ENCODE peak calls at places on chromosomes 13 and 19, in four cellular contexts. H, O, I and C are unnamed samples.
A peak's percentile ranks its signal among the peaks of the same experiment; 100 is the strongest.

GRCh38 chr13:53340505-53341143 is 312.0 kb downstream of the OLFM4 start:
- DNase-seq in H (no peak), O (no peak), I (no peak), C (no peak)

GRCh38 chr13:111122631-111123030 is 7.5 kb downstream of the ARHGEF7 start:
- DNase-seq in H (no peak), O (no peak), I (no peak), C (no peak)

GRCh38 chr13:36130542-36131214 is 504 bp downstream of the DCLK1 start:
- DNase-seq in H (no peak), O (no peak), I (no peak), C (peak; percentile 37)

GRCh38 chr13:59978862-59979261 is 184.9 kb downstream of the DIAPH3 start:
- DNase-seq in H (no peak), O (no peak), I (no peak), C (no peak)

GRCh38 chr19:43435775-43436174 is 21.1 kb downstream of the TEX101 start:
- DNase-seq in H (no peak), O (no peak), I (no peak), C (no peak)

GRCh38 chr13:30738526-30738925 is 3.2 kb downstream of the ALOX5AP start:
- DNase-seq in H (no peak), O (no peak), I (no peak), C (no peak)

GRCh38 chr19:11268783-11269267 is 6.5 kb upstream of the DOCK6 start:
- DNase-seq in H (peak; percentile 60), O (no peak), I (peak; percentile 62), C (no peak)

GRCh38 chr19:49601482-49602038 is 10.6 kb downstream of the PRR12 start:
- DNase-seq in H (no peak), O (no peak), I (no peak), C (no peak)

GRCh38 chr13:25375727-25376358 is 4.1 kb downstream of the ATP8A2 start:
- DNase-seq in H (peak; percentile 42), O (no peak), I (peak; percentile 59), C (peak; percentile 48)

GRCh38 chr13:113544896-113545295 is 39.7 kb upstream of the TFDP1 start:
- DNase-seq in H (no peak), O (no peak), I (no peak), C (no peak)

GRCh38 chr19:18225355-18225701 is 910 bp downstream of the PDE4C start:
- DNase-seq in H (no peak), O (no peak), I (no peak), C (no peak)
- TF ChIP-seq FOXK2 in H (no peak), O (no peak), I (no peak), C (no peak)

GRCh38 chr19:46353730-46354528 is 7.0 kb downstream of the PPP5C start:
- DNase-seq in H (no peak), O (no peak), I (no peak), C (no peak)

GRCh38 chr19:46350758-46351159 is 3.9 kb downstream of the PPP5C start:
- DNase-seq in H (no peak), O (peak; percentile 51), I (no peak), C (no peak)

GRCh38 chr19:46349311-46349993 is 2.6 kb downstream of the PPP5C start:
- DNase-seq in H (no peak), O (no peak), I (no peak), C (no peak)

GRCh38 chr19:46350029-46350757 is 3.3 kb downstream of the PPP5C start:
- DNase-seq in H (no peak), O (no peak), I (peak; percentile 28), C (no peak)

GRCh38 chr19:46351241-46352041 is 4.6 kb downstream of the PPP5C start:
- DNase-seq in H (no peak), O (no peak), I (no peak), C (no peak)
- TF ChIP-seq FOXK2 in H (no peak), O (no peak), I (no peak), C (no peak)

GRCh38 chr13:45492538-45492937 is 27.8 kb downstream of the COG3 start:
- DNase-seq in H (no peak), O (no peak), I (no peak), C (no peak)

GRCh38 chr13:45490068-45490467 is 25.3 kb downstream of the COG3 start:
- DNase-seq in H (peak; percentile 25), O (no peak), I (peak; percentile 7), C (no peak)
- TF ChIP-seq FOXK2 in H (no peak), O (no peak), I (no peak), C (no peak)

DNA sequence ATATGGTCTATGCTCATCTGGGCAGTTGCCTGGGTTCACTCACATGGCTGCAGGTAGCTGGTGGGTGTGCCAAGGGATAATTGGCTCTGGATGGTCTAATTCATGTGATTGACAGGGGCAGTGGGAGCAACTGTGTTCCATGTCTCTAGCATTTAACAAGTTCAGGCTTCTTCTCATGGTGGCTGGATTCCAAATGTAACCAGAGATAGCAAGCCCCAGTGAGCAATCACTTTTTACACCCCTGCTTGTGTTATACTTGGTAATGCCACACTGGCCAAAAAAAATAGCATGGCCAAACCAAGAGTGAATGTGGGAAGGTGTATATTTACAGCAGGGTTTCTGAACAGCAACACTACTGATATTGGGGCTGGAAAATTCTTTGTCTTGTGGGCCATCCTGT is 89.6 kb upstream of the TNFSF11 start:
- DNase-seq in H (no peak), O (no peak), I (no peak), C (no peak)
- TF ChIP-seq FOXK2 in H (no peak), O (no peak), I (no peak), C (no peak)

DNA sequence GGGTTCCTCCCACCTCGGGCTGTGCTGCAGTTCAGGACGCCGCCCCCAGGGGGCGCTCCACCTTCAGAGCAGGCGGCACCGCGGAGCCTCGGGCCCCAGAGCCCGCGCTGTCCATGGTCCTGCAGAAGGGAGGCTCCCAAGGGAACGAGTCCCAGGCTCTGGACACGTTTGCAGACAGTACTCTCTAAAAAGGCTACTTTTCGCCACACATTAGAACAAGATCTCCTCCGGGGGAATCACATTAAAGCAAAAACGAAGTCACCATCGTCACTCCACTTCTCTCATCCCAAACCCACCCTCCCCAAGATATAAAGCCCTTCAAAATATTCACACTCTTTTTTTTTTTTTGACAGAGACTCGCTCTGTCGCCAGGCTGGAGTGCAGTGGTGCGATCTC is 4.6 kb upstream of the SIGLEC10 start:
- DNase-seq in H (peak; percentile 67), O (no peak), I (peak; percentile 90), C (peak; percentile 89)
- TF ChIP-seq FOXK2 in H (no peak), O (no peak), I (no peak), C (no peak)

DNA sequence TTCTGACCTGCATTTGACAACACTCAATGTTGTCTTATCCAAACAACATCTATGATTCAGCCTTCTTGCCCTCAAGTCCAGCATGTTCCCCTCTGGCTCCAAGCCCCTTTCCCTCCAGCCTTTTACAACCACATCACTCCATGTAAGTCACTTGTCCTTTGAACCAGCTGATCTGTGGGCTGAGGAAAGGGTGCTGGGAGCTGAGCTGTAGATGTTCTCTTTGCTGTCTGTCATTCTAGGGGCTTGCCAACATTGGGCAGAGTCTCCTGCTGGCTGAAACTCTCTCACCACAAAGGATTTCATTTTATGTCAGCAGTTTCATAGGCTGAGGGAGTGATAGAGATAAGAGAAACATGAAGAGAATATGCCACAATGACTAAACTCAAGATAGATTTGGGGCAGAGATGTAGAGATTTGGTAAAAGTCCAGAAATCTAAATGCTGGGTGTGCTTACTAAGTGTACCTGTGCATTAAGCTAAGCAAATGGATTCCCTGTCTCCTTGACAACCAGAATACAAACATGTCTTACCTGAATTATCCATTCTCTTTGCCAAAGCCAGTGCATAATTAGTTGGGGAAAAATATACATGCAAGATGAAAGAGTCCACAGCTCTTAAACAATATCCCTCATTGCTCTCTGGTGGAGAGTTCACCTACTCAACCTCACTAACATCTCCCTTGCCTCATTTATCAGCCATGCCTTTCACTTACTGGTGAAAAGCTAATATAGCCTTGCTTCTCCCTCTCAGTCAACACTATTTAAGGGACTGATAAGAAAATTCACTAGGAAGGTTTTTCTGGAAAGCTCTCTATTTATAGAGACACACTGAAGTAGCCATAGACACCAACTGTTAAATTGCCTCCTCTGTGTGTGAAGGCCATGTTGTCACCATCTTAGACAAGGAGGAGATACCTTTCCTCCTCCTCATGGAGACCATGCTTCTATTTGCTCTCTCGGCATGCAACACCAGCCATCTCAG is 175.5 kb upstream of the SERP2 start:
- DNase-seq in H (no peak), O (peak; percentile 34), I (no peak), C (no peak)
- TF ChIP-seq FOXK2 in H (no peak), O (no peak), I (no peak), C (no peak)

DNA sequence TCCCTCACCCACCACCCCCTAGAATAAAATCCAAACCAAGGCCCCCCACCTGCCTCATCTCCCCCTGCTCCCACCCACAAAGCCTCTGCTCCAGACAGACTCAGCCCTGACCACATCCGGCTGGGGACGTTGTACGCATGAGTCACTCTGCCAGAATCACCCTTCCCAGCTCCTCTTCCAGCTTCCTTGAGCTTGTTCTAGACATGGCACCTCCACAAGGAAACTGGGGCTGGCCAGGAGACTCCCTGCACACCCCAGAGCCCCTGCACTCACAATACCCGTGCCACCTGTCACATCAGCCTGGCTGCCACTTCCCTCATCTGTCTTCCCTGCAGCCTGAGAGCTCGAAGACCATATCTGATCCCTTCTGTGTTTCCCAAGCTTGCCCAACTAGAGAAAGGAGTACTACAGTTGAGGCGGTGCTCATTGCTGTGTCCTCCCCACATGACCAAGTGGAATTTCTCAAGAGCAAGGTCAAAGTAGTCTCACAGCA is 9.7 kb downstream of the DEDD2 start:
- DNase-seq in H (no peak), O (no peak), I (peak; percentile 75), C (no peak)
- TF ChIP-seq FOXK2 in H (no peak), O (no peak), I (no peak), C (no peak)

GRCh38 chr13:20227288-20227687 is 4.8 kb downstream of the GJB6 start:
- DNase-seq in H (no peak), O (no peak), I (no peak), C (no peak)

GRCh38 chr13:20227730-20228129 is 4.4 kb downstream of the GJB6 start:
- DNase-seq in H (no peak), O (no peak), I (no peak), C (no peak)

GRCh38 chr13:20232556-20233277 is 598 bp upstream of the GJB6 start:
- DNase-seq in H (no peak), O (no peak), I (no peak), C (no peak)

GRCh38 chr13:20231839-20232555 is at the start of gene GJB6:
- DNase-seq in H (no peak), O (no peak), I (no peak), C (no peak)

DNA sequence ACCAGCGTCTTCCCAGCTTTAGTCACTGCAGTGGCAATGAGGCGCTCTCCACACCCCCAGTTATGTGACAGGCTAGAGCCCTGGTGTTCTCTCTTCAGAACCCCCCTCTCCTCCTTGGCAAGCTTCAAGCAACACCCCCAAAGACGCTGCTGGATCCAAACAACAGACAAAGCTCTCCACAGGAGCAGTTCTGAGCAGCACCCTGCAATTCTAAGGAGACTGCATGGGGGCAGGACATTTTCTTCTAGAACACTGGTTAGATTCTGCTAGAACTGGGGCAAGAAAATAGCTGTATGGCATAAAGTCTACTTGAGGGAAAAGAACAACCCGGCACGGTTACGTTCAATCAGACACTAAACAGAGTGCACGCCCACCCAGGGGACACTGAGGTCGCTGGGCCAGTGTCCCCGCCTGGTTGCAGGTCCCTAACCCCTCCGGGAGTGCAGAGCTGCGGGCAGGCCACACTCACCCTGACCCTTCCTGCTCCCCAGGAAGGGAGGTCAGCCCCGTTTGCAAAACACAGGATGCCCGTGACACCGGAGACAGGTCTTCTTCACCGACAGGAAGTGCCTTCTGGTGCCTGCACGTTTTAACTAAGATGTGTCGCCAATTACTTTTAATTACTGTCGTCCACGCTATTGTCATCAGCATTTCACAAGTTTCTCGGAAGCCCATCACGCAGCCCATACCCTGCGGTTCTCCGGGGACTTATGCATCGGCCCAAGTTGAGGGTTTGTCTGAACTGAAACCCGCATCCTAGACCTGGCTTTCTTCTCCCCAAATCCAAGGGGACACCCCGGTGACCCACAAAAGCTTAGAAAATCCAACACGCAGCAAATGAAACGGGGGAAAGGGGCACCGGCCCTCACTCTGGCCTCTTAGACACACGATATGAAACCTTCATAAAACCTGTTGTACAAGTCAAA is 943 bp downstream of the GJB6 start:
- DNase-seq in H (no peak), O (no peak), I (no peak), C (no peak)
- TF ChIP-seq FOXK2 in H (no peak), O (no peak), I (no peak), C (no peak)